ENCODE peak calls at places on chromosomes 5 and 9, in nine cellular contexts. C is stimulated activated CD4-positive, alpha-beta T cell treated with anti-CD3 and anti-CD28 coated beads, Interleukin-15, amount 100 ng/mL, for 1 hour; N is HFF-Myc; E is fibroblast of gingiva; A is naive thymus-derived CD8-positive, alpha-beta T cell; O is anterior cingulate cortex; H is HT1080; B is activated CD8-positive, alpha-beta memory T cell treated with anti-CD3 and anti-CD28 coated beads for 4 hours; Q is AG09319. Y is an unnamed sample.

GRCh38 chr5:125699860-125700259 is 723.3 kb upstream of the GRAMD2B start:
- DNase-seq in C (no peak), N (no peak), E (no peak), A (no peak), O (no peak), H (no peak), B (no peak), Q (no peak), Y (no peak)

GRCh38 chr9:136403915-136404800 is 4.2 kb upstream of the SNAPC4 start:
- DNase-seq in C (no peak), N (no peak), E (no peak), A (no peak), O (no peak), H (no peak), B (no peak), Q (no peak), Y (no peak)

GRCh38 chr5:151661968-151662732 is 24.6 kb downstream of the SPARC start:
- DNase-seq in C (no peak), N (no peak), E (no peak), A (no peak), O (no peak), H (no peak), B (no peak), Q (no peak), Y (no peak)

GRCh38 chr9:36040271-36040925 is 3.7 kb downstream of the RECK start:
- DNase-seq in C (no peak), N (no peak), E (no peak), A (no peak), O (no peak), H (no peak), B (no peak), Q (no peak), Y (no peak)

GRCh38 chr5:132979367-132979935 is 16.0 kb upstream of the AFF4 start:
- DNase-seq in C (no peak), N (no peak), E (peak), A (no peak), O (no peak), H (peak), B (no peak), Q (no peak), Y (peak)

GRCh38 chr5:37839441-37840035 is 303 bp downstream of the GDNF start:
- DNase-seq in C (no peak), N (no peak), E (peak), A (no peak), O (no peak), H (no peak), B (no peak), Q (no peak), Y (no peak)

GRCh38 chr5:54959673-54960418 is 25.5 kb downstream of the ESM1 start:
- DNase-seq in C (no peak), N (no peak), E (no peak), A (no peak), O (no peak), H (no peak), B (no peak), Q (no peak), Y (no peak)

GRCh38 chr5:1930501-1930879 is 47.8 kb upstream of the IRX4 start:
- DNase-seq in C (no peak), N (no peak), E (no peak), A (no peak), O (no peak), H (no peak), B (no peak), Q (no peak), Y (no peak)

GRCh38 chr9:107312651-107313050 is 29.6 kb downstream of the RAD23B start:
- DNase-seq in C (no peak), N (peak), E (no peak), A (no peak), O (no peak), H (no peak), B (no peak), Q (no peak), Y (no peak)

GRCh38 chr5:135739383-135739961 is 95.0 kb upstream of the SLC25A48 start:
- DNase-seq in C (no peak), N (no peak), E (no peak), A (no peak), O (no peak), H (no peak), B (no peak), Q (no peak), Y (no peak)

GRCh38 chr5:76831108-76831447 is 12.2 kb downstream of the F2RL1 start:
- DNase-seq in C (no peak), N (no peak), E (peak), A (no peak), O (no peak), H (peak), B (no peak), Q (no peak), Y (no peak)

GRCh38 chr9:114653556-114654159 is 3.9 kb downstream of the TEX53 start:
- DNase-seq in C (peak), N (peak), E (peak), A (peak), O (no peak), H (peak), B (peak), Q (peak), Y (no peak)

GRCh38 chr9:136541179-136541578 is 4.7 kb downstream of the NOTCH1 start:
- DNase-seq in C (no peak), N (no peak), E (no peak), A (no peak), O (no peak), H (no peak), B (no peak), Q (no peak), Y (no peak)

GRCh38 chr9:137461663-137462395 is 2.7 kb upstream of the NSMF start:
- DNase-seq in C (peak), N (no peak), E (peak), A (peak), O (no peak), H (no peak), B (peak), Q (no peak), Y (no peak)

GRCh38 chr5:35789732-35790461 is 66.8 kb upstream of the IL7R start:
- DNase-seq in C (no peak), N (no peak), E (peak), A (no peak), O (no peak), H (no peak), B (no peak), Q (peak), Y (no peak)

GRCh38 chr5:176844706-176845391 is 34.5 kb downstream of the UNC5A start:
- DNase-seq in C (no peak), N (no peak), E (no peak), A (no peak), O (no peak), H (peak), B (no peak), Q (no peak), Y (no peak)

GRCh38 chr5:149265559-149265958 is 6.1 kb upstream of the AFAP1L1 start:
- DNase-seq in C (no peak), N (no peak), E (peak), A (no peak), O (no peak), H (peak), B (no peak), Q (peak), Y (no peak)

GRCh38 chr5:142669479-142669878 is 16.4 kb downstream of the FGF1 start:
- DNase-seq in C (no peak), N (no peak), E (no peak), A (no peak), O (no peak), H (no peak), B (no peak), Q (no peak), Y (no peak)

GRCh38 chr9:113399646-113400200 is 1.4 kb downstream of the ALAD start:
- DNase-seq in C (no peak), N (no peak), E (no peak), A (no peak), O (no peak), H (no peak), B (no peak), Q (no peak), Y (no peak)

GRCh38 chr9:10008101-10008799 is 604.6 kb downstream of the PTPRD start:
- DNase-seq in C (no peak), N (no peak), E (no peak), A (no peak), O (no peak), H (no peak), B (no peak), Q (no peak), Y (no peak)

GRCh38 chr5:116543501-116543900 is 31.1 kb downstream of the SEMA6A start:
- DNase-seq in C (no peak), N (no peak), E (no peak), A (no peak), O (no peak), H (no peak), B (no peak), Q (no peak), Y (no peak)

GRCh38 chr5:123035950-123036390 is 555 bp downstream of the PPIC start:
- DNase-seq in C (no peak), N (no peak), E (peak), A (no peak), O (no peak), H (peak), B (no peak), Q (no peak), Y (no peak)

GRCh38 chr5:158487156-158487555 is 612.6 kb downstream of the EBF1 start:
- DNase-seq in C (no peak), N (no peak), E (peak), A (no peak), O (no peak), H (no peak), B (no peak), Q (no peak), Y (no peak)

GRCh38 chr9:137032893-137033292 is 1.0 kb upstream of the FUT7 start:
- DNase-seq in C (no peak), N (no peak), E (no peak), A (no peak), O (no peak), H (no peak), B (no peak), Q (no peak), Y (no peak)

GRCh38 chr5:67248703-67249589 is 52.3 kb upstream of the CD180 start:
- DNase-seq in C (no peak), N (peak), E (peak), A (no peak), O (no peak), H (no peak), B (no peak), Q (peak), Y (no peak)

GRCh38 chr5:13627673-13628454 is 316.6 kb downstream of the DNAH5 start:
- DNase-seq in C (no peak), N (no peak), E (no peak), A (no peak), O (no peak), H (no peak), B (no peak), Q (no peak), Y (no peak)

GRCh38 chr5:93891491-93892480 is 150.4 kb upstream of the POU5F2 start:
- DNase-seq in C (no peak), N (no peak), E (no peak), A (no peak), O (no peak), H (no peak), B (no peak), Q (no peak), Y (no peak)

GRCh38 chr5:169296456-169297220 is 4.3 kb downstream of the SLIT3 start:
- DNase-seq in C (no peak), N (peak), E (peak), A (no peak), O (no peak), H (no peak), B (no peak), Q (peak), Y (no peak)